ENCODE peak calls at places on chromosomes 3 and 15, in six cellular contexts. One of them, this sample, is unnamed.

GRCh38 chr3:132134611-132135010 is 99.8 kb upstream of the CPNE4 start:
- DNase-seq in mucosa of descending colon: no peak
- DNase-seq in BE2C: no peak
- DNase-seq in GM12865: no peak
- DNase-seq in AG04449: peak
- DNase-seq in fibroblast of mammary gland: peak
- DNase-seq in this sample: no peak

GRCh38 chr3:13657660-13658435 is 108.9 kb downstream of the FBLN2 start:
- DNase-seq in mucosa of descending colon: peak
- DNase-seq in BE2C: peak
- DNase-seq in GM12865: peak
- DNase-seq in AG04449: no peak
- DNase-seq in fibroblast of mammary gland: peak
- DNase-seq in this sample: peak

GRCh38 chr15:58864602-58865419 is 68.7 kb downstream of the SLTM start:
- DNase-seq in mucosa of descending colon: peak
- DNase-seq in BE2C: no peak
- DNase-seq in GM12865: no peak
- DNase-seq in AG04449: no peak
- DNase-seq in fibroblast of mammary gland: peak
- DNase-seq in this sample: peak

GRCh38 chr3:100260081-100260684 is 609 bp upstream of the TBC1D23 start:
- DNase-seq in mucosa of descending colon: peak
- DNase-seq in BE2C: peak
- DNase-seq in GM12865: peak
- DNase-seq in AG04449: no peak
- DNase-seq in fibroblast of mammary gland: peak
- DNase-seq in this sample: no peak

GRCh38 chr3:146222204-146223046 is 28.5 kb downstream of the PLSCR4 start:
- DNase-seq in mucosa of descending colon: peak
- DNase-seq in BE2C: no peak
- DNase-seq in GM12865: no peak
- DNase-seq in AG04449: no peak
- DNase-seq in fibroblast of mammary gland: peak
- DNase-seq in this sample: no peak

GRCh38 chr15:52733078-52733477 is 53.9 kb upstream of the ATOSA start:
- DNase-seq in mucosa of descending colon: no peak
- DNase-seq in BE2C: no peak
- DNase-seq in GM12865: no peak
- DNase-seq in AG04449: no peak
- DNase-seq in fibroblast of mammary gland: peak
- DNase-seq in this sample: no peak

GRCh38 chr3:48058089-48058488 is 41.9 kb upstream of the MAP4 start:
- DNase-seq in mucosa of descending colon: no peak
- DNase-seq in BE2C: no peak
- DNase-seq in GM12865: no peak
- DNase-seq in AG04449: no peak
- DNase-seq in fibroblast of mammary gland: peak
- DNase-seq in this sample: no peak

GRCh38 chr15:39361497-39361896 is 219.4 kb upstream of the THBS1 start:
- DNase-seq in mucosa of descending colon: no peak
- DNase-seq in BE2C: no peak
- DNase-seq in GM12865: no peak
- DNase-seq in AG04449: no peak
- DNase-seq in fibroblast of mammary gland: no peak
- DNase-seq in this sample: no peak

GRCh38 chr3:23264413-23264812 is 61.3 kb downstream of the UBE2E2 start:
- DNase-seq in mucosa of descending colon: no peak
- DNase-seq in BE2C: no peak
- DNase-seq in GM12865: no peak
- DNase-seq in AG04449: peak
- DNase-seq in fibroblast of mammary gland: peak
- DNase-seq in this sample: no peak

GRCh38 chr3:111229301-111229700 is 157.7 kb downstream of the NECTIN3 start:
- DNase-seq in mucosa of descending colon: no peak
- DNase-seq in BE2C: no peak
- DNase-seq in GM12865: no peak
- DNase-seq in AG04449: no peak
- DNase-seq in fibroblast of mammary gland: no peak
- DNase-seq in this sample: no peak

GRCh38 chr3:150742141-150742523 is 20.8 kb downstream of the SIAH2 start:
- DNase-seq in mucosa of descending colon: no peak
- DNase-seq in BE2C: no peak
- DNase-seq in GM12865: no peak
- DNase-seq in AG04449: no peak
- DNase-seq in fibroblast of mammary gland: no peak
- DNase-seq in this sample: no peak

GRCh38 chr3:169509780-169510179 is 153.7 kb downstream of the MECOM start:
- DNase-seq in mucosa of descending colon: no peak
- DNase-seq in BE2C: no peak
- DNase-seq in GM12865: no peak
- DNase-seq in AG04449: no peak
- DNase-seq in fibroblast of mammary gland: no peak
- DNase-seq in this sample: no peak

GRCh38 chr3:45084820-45085816 is 59.0 kb downstream of the CLEC3B start:
- DNase-seq in mucosa of descending colon: no peak
- DNase-seq in BE2C: no peak
- DNase-seq in GM12865: no peak
- DNase-seq in AG04449: peak
- DNase-seq in fibroblast of mammary gland: peak
- DNase-seq in this sample: no peak

GRCh38 chr3:14899993-14900618 is 47.3 kb upstream of the NR2C2 start:
- DNase-seq in mucosa of descending colon: peak
- DNase-seq in BE2C: peak
- DNase-seq in GM12865: no peak
- DNase-seq in AG04449: no peak
- DNase-seq in fibroblast of mammary gland: no peak
- DNase-seq in this sample: no peak

GRCh38 chr3:16697437-16698258 is 92.4 kb upstream of the DAZL start:
- DNase-seq in mucosa of descending colon: peak
- DNase-seq in BE2C: no peak
- DNase-seq in GM12865: peak
- DNase-seq in AG04449: no peak
- DNase-seq in fibroblast of mammary gland: peak
- DNase-seq in this sample: no peak

GRCh38 chr15:63899193-63899592 is 65.4 kb upstream of the HERC1 start:
- DNase-seq in mucosa of descending colon: no peak
- DNase-seq in BE2C: no peak
- DNase-seq in GM12865: no peak
- DNase-seq in AG04449: no peak
- DNase-seq in fibroblast of mammary gland: no peak
- DNase-seq in this sample: no peak

GRCh38 chr3:39917060-39917773 is 107.8 kb downstream of the MYRIP start:
- DNase-seq in mucosa of descending colon: no peak
- DNase-seq in BE2C: no peak
- DNase-seq in GM12865: no peak
- DNase-seq in AG04449: no peak
- DNase-seq in fibroblast of mammary gland: peak
- DNase-seq in this sample: no peak

GRCh38 chr15:53569756-53570480 is 189.5 kb downstream of the WDR72 start:
- DNase-seq in mucosa of descending colon: no peak
- DNase-seq in BE2C: no peak
- DNase-seq in GM12865: no peak
- DNase-seq in AG04449: no peak
- DNase-seq in fibroblast of mammary gland: no peak
- DNase-seq in this sample: no peak

GRCh38 chr3:126321490-126321889 is 35.7 kb downstream of the KLF15 start:
- DNase-seq in mucosa of descending colon: no peak
- DNase-seq in BE2C: no peak
- DNase-seq in GM12865: no peak
- DNase-seq in AG04449: no peak
- DNase-seq in fibroblast of mammary gland: no peak
- DNase-seq in this sample: no peak

GRCh38 chr3:64267774-64268604 is 42.7 kb upstream of the PRICKLE2 start:
- DNase-seq in mucosa of descending colon: peak
- DNase-seq in BE2C: no peak
- DNase-seq in GM12865: no peak
- DNase-seq in AG04449: no peak
- DNase-seq in fibroblast of mammary gland: peak
- DNase-seq in this sample: no peak

GRCh38 chr3:133600682-133601081 is 27.2 kb downstream of the CDV3 start:
- DNase-seq in mucosa of descending colon: no peak
- DNase-seq in BE2C: no peak
- DNase-seq in GM12865: no peak
- DNase-seq in AG04449: no peak
- DNase-seq in fibroblast of mammary gland: no peak
- DNase-seq in this sample: no peak

GRCh38 chr3:107999215-107999775 is 91.5 kb downstream of the CD47 start:
- DNase-seq in mucosa of descending colon: no peak
- DNase-seq in BE2C: no peak
- DNase-seq in GM12865: no peak
- DNase-seq in AG04449: no peak
- DNase-seq in fibroblast of mammary gland: peak
- DNase-seq in this sample: no peak

GRCh38 chr15:81516461-81516860 is 142.4 kb upstream of the TMC3 start:
- DNase-seq in mucosa of descending colon: no peak
- DNase-seq in BE2C: no peak
- DNase-seq in GM12865: no peak
- DNase-seq in AG04449: no peak
- DNase-seq in fibroblast of mammary gland: peak
- DNase-seq in this sample: no peak

DNA sequence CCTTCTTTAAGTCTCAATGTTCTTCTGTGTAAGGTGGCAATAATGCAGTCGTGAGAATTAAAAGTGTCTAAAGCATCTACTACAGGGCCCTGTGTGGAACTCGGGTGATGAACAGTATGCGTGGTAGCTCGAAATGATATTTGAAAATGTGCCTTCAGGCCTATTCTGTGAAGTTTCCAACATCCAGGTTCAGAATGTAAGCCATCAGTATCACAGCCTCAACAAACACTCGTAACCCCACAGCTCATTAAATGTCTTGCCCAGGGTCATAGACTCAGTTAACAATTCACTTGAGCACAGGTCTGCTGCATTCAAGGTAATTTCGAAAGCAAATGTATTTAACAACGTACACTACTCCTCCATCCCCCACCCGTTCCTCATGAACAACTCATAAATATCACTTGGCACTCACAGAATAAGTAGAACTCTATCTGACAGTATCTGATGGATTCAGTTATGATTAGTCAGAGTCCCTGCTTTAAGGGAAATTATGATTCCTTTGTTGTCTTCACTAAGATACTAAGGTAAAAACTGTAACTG is 642.4 kb downstream of the TBL1XR1 start:
- DNase-seq in mucosa of descending colon: no peak
- DNase-seq in BE2C: no peak
- DNase-seq in GM12865: no peak
- DNase-seq in AG04449: no peak
- DNase-seq in fibroblast of mammary gland: no peak
- DNase-seq in this sample: no peak
- TF ChIP-seq CTCF in mucosa of descending colon: no peak
- TF ChIP-seq CTCF in BE2C: no peak
- TF ChIP-seq CTCF in GM12865: no peak
- TF ChIP-seq CTCF in AG04449: no peak
- TF ChIP-seq CTCF in fibroblast of mammary gland: no peak
- TF ChIP-seq CTCF in this sample: no peak

GRCh38 chr15:78640840-78641733 is at the start of gene CHRNB4:
- DNase-seq in mucosa of descending colon: peak
- DNase-seq in BE2C: peak
- DNase-seq in GM12865: no peak
- DNase-seq in AG04449: no peak
- DNase-seq in fibroblast of mammary gland: no peak
- DNase-seq in this sample: peak
- TF ChIP-seq CTCF in mucosa of descending colon: no peak
- TF ChIP-seq CTCF in BE2C: peak
- TF ChIP-seq CTCF in GM12865: no peak
- TF ChIP-seq CTCF in AG04449: no peak
- TF ChIP-seq CTCF in fibroblast of mammary gland: no peak
- TF ChIP-seq CTCF in this sample: no peak

GRCh38 chr3:11661827-11662226 is 18.1 kb upstream of the VGLL4 start:
- DNase-seq in mucosa of descending colon: no peak
- DNase-seq in BE2C: no peak
- DNase-seq in GM12865: no peak
- DNase-seq in AG04449: no peak
- DNase-seq in fibroblast of mammary gland: peak
- DNase-seq in this sample: no peak

GRCh38 chr3:11661052-11661656 is 17.4 kb upstream of the VGLL4 start:
- DNase-seq in mucosa of descending colon: no peak
- DNase-seq in BE2C: no peak
- DNase-seq in GM12865: no peak
- DNase-seq in AG04449: no peak
- DNase-seq in fibroblast of mammary gland: no peak
- DNase-seq in this sample: no peak

GRCh38 chr3:11665331-11665730 is 21.6 kb upstream of the VGLL4 start:
- DNase-seq in mucosa of descending colon: no peak
- DNase-seq in BE2C: no peak
- DNase-seq in GM12865: no peak
- DNase-seq in AG04449: no peak
- DNase-seq in fibroblast of mammary gland: no peak
- DNase-seq in this sample: no peak

GRCh38 chr3:11660242-11660641 is 16.5 kb upstream of the VGLL4 start:
- DNase-seq in mucosa of descending colon: peak
- DNase-seq in BE2C: no peak
- DNase-seq in GM12865: no peak
- DNase-seq in AG04449: no peak
- DNase-seq in fibroblast of mammary gland: no peak
- DNase-seq in this sample: no peak

GRCh38 chr3:11662392-11662990 is 18.8 kb upstream of the VGLL4 start:
- DNase-seq in mucosa of descending colon: no peak
- DNase-seq in BE2C: no peak
- DNase-seq in GM12865: no peak
- DNase-seq in AG04449: no peak
- DNase-seq in fibroblast of mammary gland: peak
- DNase-seq in this sample: no peak
- TF ChIP-seq CTCF in mucosa of descending colon: no peak
- TF ChIP-seq CTCF in BE2C: peak
- TF ChIP-seq CTCF in GM12865: no peak
- TF ChIP-seq CTCF in AG04449: peak
- TF ChIP-seq CTCF in fibroblast of mammary gland: peak
- TF ChIP-seq CTCF in this sample: peak

GRCh38 chr3:192940129-192940528 is 22.5 kb upstream of the MB21D2 start:
- DNase-seq in mucosa of descending colon: no peak
- DNase-seq in BE2C: no peak
- DNase-seq in GM12865: no peak
- DNase-seq in AG04449: no peak
- DNase-seq in fibroblast of mammary gland: peak
- DNase-seq in this sample: no peak

GRCh38 chr3:192947421-192947820 is 29.8 kb upstream of the MB21D2 start:
- DNase-seq in mucosa of descending colon: no peak
- DNase-seq in BE2C: no peak
- DNase-seq in GM12865: no peak
- DNase-seq in AG04449: no peak
- DNase-seq in fibroblast of mammary gland: peak
- DNase-seq in this sample: no peak

GRCh38 chr3:192942625-192943024 is 25.0 kb upstream of the MB21D2 start:
- DNase-seq in mucosa of descending colon: no peak
- DNase-seq in BE2C: no peak
- DNase-seq in GM12865: no peak
- DNase-seq in AG04449: no peak
- DNase-seq in fibroblast of mammary gland: no peak
- DNase-seq in this sample: no peak

DNA sequence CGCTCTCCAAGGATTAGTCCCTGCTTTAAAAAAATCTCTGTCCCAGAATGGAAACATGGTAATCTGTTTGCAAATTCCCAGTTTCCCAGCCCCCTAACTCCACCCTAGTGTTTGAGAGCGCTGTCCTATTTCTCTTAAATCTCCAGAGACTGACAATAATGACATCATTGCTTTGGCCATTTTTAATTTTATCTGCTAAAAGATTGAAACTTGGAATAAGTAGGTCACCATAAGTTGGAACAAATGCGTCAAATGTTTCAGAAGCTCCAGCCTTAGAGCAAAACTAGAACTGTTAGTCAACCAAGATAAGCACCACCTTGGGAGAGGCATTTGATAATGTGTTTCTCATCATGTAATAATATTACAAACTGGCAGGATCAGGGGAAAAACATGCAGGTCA is 25.7 kb upstream of the MB21D2 start:
- DNase-seq in mucosa of descending colon: no peak
- DNase-seq in BE2C: no peak
- DNase-seq in GM12865: no peak
- DNase-seq in AG04449: no peak
- DNase-seq in fibroblast of mammary gland: peak
- DNase-seq in this sample: no peak
- TF ChIP-seq CTCF in mucosa of descending colon: no peak
- TF ChIP-seq CTCF in BE2C: no peak
- TF ChIP-seq CTCF in GM12865: no peak
- TF ChIP-seq CTCF in AG04449: no peak
- TF ChIP-seq CTCF in fibroblast of mammary gland: no peak
- TF ChIP-seq CTCF in this sample: no peak

This sample was measured in GM13977.